ENCODE peak calls at places on chromosomes 1 and 21, in nine cellular contexts. R is naive thymus-derived CD4-positive, alpha-beta T cell; Z is HuH-7.5; H is Ammon's horn; X is activated CD8-positive, alpha-beta memory T cell treated with anti-CD3 and anti-CD28 coated beads for 48 hours; Y is fibroblast of the conjunctiva; M is HL-60; O is NCI-H1417; A is stimulated activated CD8-positive, alpha-beta memory T cell treated with anti-CD3 and anti-CD28 coated beads, Interleukin-4, amount 100 ng/mL, for 24 hours. C is an unnamed sample.

GRCh38 chr21:44279621-44280260 is 5.9 kb upstream of the AIRE start:
- DNase-seq in R (no peak), A (no peak), M (no peak), H (no peak), X (no peak), Z (no peak), O (peak; percentile 92), Y (no peak), C (no peak)

GRCh38 chr1:24177161-24177560 is 9.9 kb downstream of the IFNLR1 start:
- DNase-seq in H (no peak), Y (no peak), X (no peak), A (no peak), R (no peak), Z (no peak), M (no peak), O (no peak), C (no peak)

GRCh38 chr1:245578306-245578705 is 423.5 kb downstream of the KIF26B start:
- DNase-seq in R (no peak), X (no peak), M (no peak), Z (no peak), Y (no peak), H (no peak), A (no peak), O (peak; percentile 84), C (no peak)

GRCh38 chr1:156821801-156822200 is 5.2 kb upstream of the SH2D2A start:
- DNase-seq in Y (no peak), O (no peak), A (no peak), X (no peak), H (no peak), Z (no peak), M (no peak), R (no peak), C (no peak)

GRCh38 chr1:212485218-212485609 is 52.5 kb downstream of the NENF start:
- DNase-seq in O (no peak), A (no peak), M (no peak), X (no peak), H (no peak), Z (no peak), Y (no peak), R (no peak), C (no peak)

GRCh38 chr1:56432561-56432971 is 146.8 kb downstream of the PLPP3 start:
- DNase-seq in O (no peak), X (no peak), Z (no peak), R (no peak), Y (no peak), A (no peak), H (no peak), M (no peak), C (no peak)

GRCh38 chr1:219340796-219341195 is 167.1 kb downstream of the LYPLAL1 start:
- DNase-seq in M (no peak), O (no peak), H (no peak), X (no peak), Z (no peak), A (no peak), R (no peak), Y (no peak), C (no peak)

GRCh38 chr21:43824883-43825609 is 35.7 kb downstream of the RRP1 start:
- DNase-seq in Y (no peak), A (no peak), O (no peak), M (no peak), X (no peak), R (no peak), H (no peak), Z (no peak), C (no peak)

GRCh38 chr1:39385067-39385988 is 106.1 kb upstream of the BMP8A start:
- DNase-seq in H (no peak), O (no peak), Y (no peak), M (no peak), A (no peak), X (no peak), R (no peak), Z (no peak), C (no peak)

GRCh38 chr1:156657161-156657970 is 15.4 kb downstream of the BCAN start:
- DNase-seq in Z (peak; percentile 93), R (peak; percentile 77), Y (peak; percentile 40), O (peak; percentile 68), H (peak; percentile 81), A (peak; percentile 65), X (peak; percentile 66), M (no peak), C (no peak)

GRCh38 chr1:114206392-114206791 is 52.7 kb upstream of the SYT6 start:
- DNase-seq in H (no peak), R (no peak), O (no peak), A (no peak), M (no peak), Z (no peak), X (no peak), Y (no peak), C (no peak)

GRCh38 chr1:244957525-244957924 is 93.2 kb upstream of the HNRNPU start:
- DNase-seq in A (no peak), M (no peak), X (no peak), H (no peak), R (no peak), O (no peak), Y (no peak), Z (no peak), C (no peak)

GRCh38 chr1:232923739-232924386 is 26.5 kb upstream of the NTPCR start:
- DNase-seq in M (no peak), Z (no peak), Y (no peak), X (peak; percentile 30), H (no peak), R (peak; percentile 74), O (no peak), A (no peak), C (no peak)

GRCh38 chr1:9610548-9610947 is 21.8 kb downstream of the TMEM201 start:
- DNase-seq in R (no peak), H (no peak), A (no peak), O (no peak), Y (no peak), Z (no peak), M (no peak), X (no peak), C (peak; percentile 39)

GRCh38 chr1:206581571-206581981 is 30.7 kb downstream of the EIF2D start:
- DNase-seq in Z (no peak), X (no peak), Y (no peak), M (peak; percentile 44), A (peak; percentile 58), R (no peak), O (no peak), H (peak; percentile 69), C (no peak)

GRCh38 chr1:18474559-18474958 is 6.2 kb upstream of the KLHDC7A start:
- DNase-seq in O (no peak), H (no peak), Y (no peak), Z (no peak), X (no peak), A (no peak), R (no peak), M (no peak), C (no peak)

GRCh38 chr1:150696590-150696989 is 364 bp downstream of the GOLPH3L start:
- DNase-seq in Z (no peak), Y (no peak), R (no peak), O (no peak), M (no peak), A (no peak), X (no peak), H (no peak), C (no peak)

GRCh38 chr1:16617101-16617727 is 3.9 kb upstream of the NBPF1 start:
- DNase-seq in R (no peak), A (no peak), H (no peak), O (no peak), Y (no peak), M (no peak), Z (no peak), X (no peak), C (no peak)

GRCh38 chr1:227374846-227375245 is 56.6 kb upstream of the CDC42BPA start:
- DNase-seq in M (no peak), X (no peak), A (no peak), O (no peak), R (no peak), Y (no peak), Z (no peak), H (no peak), C (no peak)

GRCh38 chr1:10979483-10979920 is 33.0 kb upstream of the TARDBP start:
- DNase-seq in H (peak; percentile 91), R (no peak), O (no peak), Z (no peak), M (no peak), A (no peak), X (no peak), Y (no peak), C (no peak)

GRCh38 chr1:29698033-29698432 is 461.7 kb downstream of the PTPRU start:
- DNase-seq in H (no peak), Y (no peak), R (no peak), M (no peak), Z (peak; percentile 44), O (peak; percentile 26), X (no peak), A (no peak), C (no peak)

GRCh38 chr21:33289199-33289819 is 23.1 kb downstream of the IL10RB start:
- DNase-seq in A (no peak), R (no peak), X (no peak), H (no peak), M (no peak), Y (no peak), Z (no peak), O (no peak), C (no peak)